ENCODE peak calls at places on chromosomes 4 and X, in ten cellular contexts. Z is Panc1, G is H9, L is bronchial epithelial cell, Q is HepG2, E is cardiac muscle cell, H is heart right ventricle, R is right lobe of liver, B is hepatocyte, O is SK-N-SH. A is an unnamed sample.

GRCh38 chr4:1201851-1202525 is 29.6 kb upstream of the SPON2 start:
- DNase-seq in Z (no peak), G (no peak), L (no peak), Q (no peak), E (peak; percentile 95), H (peak; percentile 40), R (peak; percentile 57), B (peak; percentile 69), O (peak; percentile 20), A (peak; percentile 57)

GRCh38 chr4:39446842-39447573 is 11.7 kb downstream of the RPL9 start:
- DNase-seq in Z (no peak), G (peak; percentile 82), L (peak; percentile 74), Q (no peak), E (peak; percentile 82), H (peak; percentile 56), R (peak; percentile 53), B (peak; percentile 73), O (no peak), A (peak; percentile 29)

GRCh38 chr4:75004755-75005668 is 72.1 kb downstream of the PARM1 start:
- DNase-seq in Z (no peak), G (no peak), L (peak; percentile 26), Q (no peak), E (no peak), H (no peak), R (no peak), B (no peak), O (no peak), A (peak; percentile 70)

GRCh38 chr4:70802923-70803605 is 36.6 kb downstream of the GRSF1 start:
- DNase-seq in Z (no peak), G (no peak), L (peak; percentile 54), Q (no peak), E (no peak), H (no peak), R (no peak), B (peak; percentile 24), O (no peak), A (no peak)

GRCh38 chrX:356385-357034 is 30.2 kb downstream of the PPP2R3B start:
- DNase-seq in Z (no peak), G (no peak), L (no peak), Q (no peak), E (no peak), H (no peak), R (no peak), B (no peak), O (no peak), A (no peak)

GRCh38 chr4:16914208-16914607 is 15.8 kb upstream of the LDB2 start:
- DNase-seq in Z (no peak), G (peak; percentile 59), L (peak; percentile 18), Q (no peak), E (peak; percentile 63), H (no peak), R (no peak), B (no peak), O (peak; percentile 7), A (no peak)

GRCh38 chr4:128600996-128601857 is 208.3 kb upstream of the JADE1 start:
- DNase-seq in Z (peak; percentile 75), G (no peak), L (peak; percentile 97), Q (peak; percentile 93), E (peak; percentile 99), H (peak; percentile 41), R (peak; percentile 65), B (peak; percentile 90), O (peak; percentile 31), A (peak; percentile 67)

GRCh38 chrX:134558133-134558532 is 98.2 kb downstream of the HPRT1 start:
- DNase-seq in Z (no peak), G (no peak), L (no peak), Q (no peak), E (no peak), H (no peak), R (no peak), B (no peak), O (no peak), A (no peak)

GRCh38 chrX:23828894-23829293 is 45.9 kb downstream of the SAT1 start:
- DNase-seq in Z (no peak), G (no peak), L (no peak), Q (no peak), E (no peak), H (no peak), R (no peak), B (no peak), O (no peak), A (no peak)

GRCh38 chrX:78331708-78332107 is 4.3 kb upstream of the CYSLTR1 start:
- DNase-seq in Z (no peak), G (no peak), L (no peak), Q (no peak), E (no peak), H (no peak), R (no peak), B (no peak), O (no peak), A (no peak)

GRCh38 chrX:78327370-78328048 is at the start of gene CYSLTR1:
- DNase-seq in Z (no peak), G (no peak), L (no peak), Q (no peak), E (no peak), H (no peak), R (no peak), B (no peak), O (no peak), A (no peak)

GRCh38 chrX:78330068-78330467 is 2.7 kb upstream of the CYSLTR1 start:
- DNase-seq in Z (no peak), G (no peak), L (no peak), Q (no peak), E (no peak), H (no peak), R (no peak), B (no peak), O (no peak), A (no peak)

GRCh38 chrX:78330540-78330939 is 3.1 kb upstream of the CYSLTR1 start:
- DNase-seq in Z (no peak), G (no peak), L (no peak), Q (no peak), E (no peak), H (no peak), R (no peak), B (no peak), O (no peak), A (no peak)

GRCh38 chrX:78329486-78329885 is 2.1 kb upstream of the CYSLTR1 start:
- DNase-seq in Z (no peak), G (no peak), L (peak; percentile 49), Q (no peak), E (no peak), H (no peak), R (no peak), B (no peak), O (no peak), A (no peak)
- H3K27me3 ChIP-seq in Z (no peaks in the 10 kb centered on the region), G (no peaks in the 10 kb centered on the region), L (no peaks in the 10 kb centered on the region), Q (no peaks in the 10 kb centered on the region), E (no peaks in the 10 kb centered on the region), H (no peaks in the 10 kb centered on the region), R (no peaks in the 10 kb centered on the region), B (no peaks in the 10 kb centered on the region), O (no peaks in the 10 kb centered on the region), A (peaks cover 17% of the 10 kb centered on the region)

GRCh38 chr4:22997358-22998224 is 304.9 kb downstream of the GBA3 start:
- DNase-seq in Z (no peak), G (no peak), L (no peak), Q (no peak), E (no peak), H (no peak), R (no peak), B (no peak), O (no peak), A (no peak)

GRCh38 chr4:23001478-23001877 is 308.7 kb downstream of the GBA3 start:
- DNase-seq in Z (no peak), G (no peak), L (no peak), Q (no peak), E (no peak), H (no peak), R (no peak), B (no peak), O (no peak), A (no peak)

DNA sequence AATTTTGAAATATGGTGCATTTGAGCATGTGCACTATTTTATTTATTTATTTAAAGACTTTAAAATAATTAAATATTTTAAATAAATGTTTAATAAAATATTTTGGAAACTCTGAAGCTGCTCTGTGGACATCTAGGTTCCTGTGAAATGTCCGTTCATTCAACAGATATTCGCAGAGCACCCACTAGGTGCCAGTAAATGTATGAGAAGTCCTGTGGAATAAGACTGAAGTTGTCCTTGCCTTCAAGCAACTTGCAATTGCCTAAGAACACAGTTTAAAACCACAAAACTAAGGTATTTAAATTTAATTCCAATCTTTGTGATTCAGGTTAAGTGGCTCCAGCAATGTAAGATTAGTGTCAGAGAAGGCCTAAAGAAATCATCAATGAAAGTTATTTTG is 306.7 kb downstream of the GBA3 start:
- DNase-seq in Z (no peak), G (no peak), L (no peak), Q (peak; percentile 3), E (no peak), H (no peak), R (no peak), B (no peak), O (no peak), A (no peak)
- TF ChIP-seq CTCF in Z (no peak), G (peak; percentile 25), L (no peak), Q (peak; percentile 36), E (no peak), H (no peak), R (no peak), B (no peak), O (peak; percentile 12), A (no peak)

GRCh38 chr4:7158081-7158750 is 34.1 kb upstream of the SORCS2 start:
- DNase-seq in Z (no peak), G (peak; percentile 10), L (no peak), Q (no peak), E (no peak), H (no peak), R (no peak), B (no peak), O (no peak), A (peak; percentile 3)
- H3K27me3 ChIP-seq in Z (no peaks in the 10 kb centered on the region), G (no peaks in the 10 kb centered on the region), L (no peaks in the 10 kb centered on the region), Q (peaks cover 8% of the 10 kb centered on the region), E (no peaks in the 10 kb centered on the region), H (no peaks in the 10 kb centered on the region), R (no peaks in the 10 kb centered on the region), B (no peaks in the 10 kb centered on the region), O (peaks cover 24% of the 10 kb centered on the region), A (no peaks in the 10 kb centered on the region)

GRCh38 chrX:119468930-119469635 is 839 bp downstream of the SLC25A5 start:
- DNase-seq in Z (no peak), G (peak; percentile 74), L (peak; percentile 55), Q (peak; percentile 45), E (peak; percentile 87), H (peak; percentile 91), R (peak; percentile 89), B (peak; percentile 93), O (peak; percentile 84), A (peak; percentile 94)
- TF ChIP-seq CTCF in Z (peak; percentile 95), G (peak; percentile 68), L (peak; percentile 65), Q (peak; percentile 84), E (peak; percentile 63), H (peak; percentile 80), R (peak; percentile 81), B (peak; percentile 59), O (peak; percentile 56), A (peak; percentile 55)

GRCh38 chr4:160567634-160568033 is 1464.8 kb downstream of the RAPGEF2 start:
- DNase-seq in Z (no peak), G (no peak), L (no peak), Q (no peak), E (no peak), H (no peak), R (no peak), B (no peak), O (no peak), A (no peak)

GRCh38 chr4:160562661-160563060 is 1459.8 kb downstream of the RAPGEF2 start:
- DNase-seq in Z (no peak), G (no peak), L (no peak), Q (no peak), E (no peak), H (no peak), R (no peak), B (no peak), O (no peak), A (no peak)
- H3K27me3 ChIP-seq in Z (no peaks in the 10 kb centered on the region), G (no peaks in the 10 kb centered on the region), L (no peaks in the 10 kb centered on the region), Q (no peaks in the 10 kb centered on the region), E (no peaks in the 10 kb centered on the region), H (no peaks in the 10 kb centered on the region), R (no peaks in the 10 kb centered on the region), B (no peaks in the 10 kb centered on the region), O (no peaks in the 10 kb centered on the region), A (no peaks in the 10 kb centered on the region)